ENCODE peak calls at places on chromosomes 12 and 14, in nine cellular contexts. T is CD8-positive, alpha-beta T cell; L is brain microvascular endothelial cell; I is heart left ventricle; Z is fibroblast of lung; U is endothelial cell of umbilical vein; P is dorsolateral prefrontal cortex; B is HL-60; D is ovary. A is an unnamed sample.
A peak's percentile ranks its signal among the peaks of the same experiment; 100 is the strongest.

GRCh38 chr12:55929306-55929791 is 1.6 kb upstream of the DGKA start:
- DNase-seq in T (peak; percentile 82), P (no peak), L (no peak), Z (no peak), B (peak; percentile 46), D (no peak), U (no peak), I (no peak), A (no peak)

GRCh38 chr12:101498252-101498651 is 23.1 kb downstream of the SPIC start:
- DNase-seq in P (no peak), L (no peak), T (no peak), B (no peak), I (no peak), U (no peak), Z (no peak), D (no peak), A (no peak)

GRCh38 chr14:77114609-77115008 is 16.6 kb downstream of the CIPC start:
- DNase-seq in U (no peak), T (no peak), D (no peak), I (no peak), L (no peak), B (no peak), P (no peak), Z (no peak), A (no peak)

GRCh38 chr14:36450550-36450949 is 69.5 kb downstream of the NKX2-1 start:
- DNase-seq in Z (no peak), B (no peak), I (no peak), P (no peak), T (no peak), D (no peak), U (no peak), L (no peak), A (no peak)

GRCh38 chr12:15829255-15829654 is 40.1 kb upstream of the EPS8 start:
- DNase-seq in P (no peak), B (no peak), Z (no peak), D (no peak), T (no peak), U (no peak), L (no peak), I (no peak), A (no peak)

GRCh38 chr12:5480953-5481300 is 49.0 kb downstream of the NTF3 start:
- DNase-seq in Z (no peak), U (no peak), D (no peak), I (no peak), B (no peak), L (no peak), P (no peak), T (no peak), A (no peak)

GRCh38 chr12:26833692-26834168 is 736 bp upstream of the ITPR2 start:
- DNase-seq in T (peak; percentile 23), U (peak; percentile 46), L (no peak), Z (peak; percentile 19), B (peak; percentile 56), P (no peak), D (peak; percentile 69), I (peak; percentile 38), A (no peak)

GRCh38 chr12:8035440-8036010 is 3.0 kb downstream of the FOXJ2 start:
- DNase-seq in I (no peak), U (no peak), P (no peak), B (no peak), T (no peak), Z (peak; percentile 41), L (no peak), D (no peak), A (no peak)

GRCh38 chr12:4487024-4487423 is 41.4 kb upstream of the FGF6 start:
- DNase-seq in D (no peak), U (no peak), Z (no peak), P (no peak), T (no peak), L (no peak), B (no peak), I (no peak), A (no peak)

GRCh38 chr14:100603341-100604125 is 16.3 kb upstream of the BEGAIN start:
- DNase-seq in L (no peak), P (peak; percentile 24), B (peak; percentile 45), D (no peak), I (peak; percentile 41), T (no peak), Z (no peak), U (no peak), A (no peak)

GRCh38 chr12:499837-500458 is 40.2 kb downstream of the B4GALNT3 start:
- DNase-seq in T (no peak), D (no peak), Z (no peak), I (peak; percentile 57), L (no peak), B (no peak), P (no peak), U (no peak), A (peak; percentile 8)

DNA sequence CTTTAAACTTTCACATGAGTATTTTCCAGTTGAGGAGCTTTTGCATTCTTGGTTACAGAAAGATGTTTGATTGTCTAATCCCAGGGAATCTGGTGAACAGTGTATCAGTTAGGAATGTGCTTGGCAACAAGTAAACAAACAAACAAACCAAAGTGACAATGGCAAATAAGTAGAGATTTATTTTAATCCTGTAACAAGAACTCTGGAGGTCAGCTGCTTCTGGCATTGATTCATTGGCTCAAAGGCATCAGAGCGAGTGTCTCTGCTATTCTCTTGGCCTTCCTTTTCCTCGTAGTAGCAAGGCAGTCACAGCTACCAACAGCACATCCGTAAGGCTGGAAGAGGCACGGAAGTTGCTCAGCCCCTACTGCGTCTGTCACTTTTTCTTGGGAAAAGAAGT is 37.2 kb downstream of the CRADD start:
- DNase-seq in L (no peak), P (no peak), D (no peak), B (no peak), I (peak; percentile 26), U (no peak), T (no peak), Z (peak; percentile 10), A (no peak)
- H3K4me3 ChIP-seq in L (no peak overlapping the region), P (no peak overlapping the region), D (no peak overlapping the region), B (no peak overlapping the region), I (no peak overlapping the region), U (no peak overlapping the region), T (no peak overlapping the region), Z (no peak overlapping the region), A (no peak overlapping the region)

DNA sequence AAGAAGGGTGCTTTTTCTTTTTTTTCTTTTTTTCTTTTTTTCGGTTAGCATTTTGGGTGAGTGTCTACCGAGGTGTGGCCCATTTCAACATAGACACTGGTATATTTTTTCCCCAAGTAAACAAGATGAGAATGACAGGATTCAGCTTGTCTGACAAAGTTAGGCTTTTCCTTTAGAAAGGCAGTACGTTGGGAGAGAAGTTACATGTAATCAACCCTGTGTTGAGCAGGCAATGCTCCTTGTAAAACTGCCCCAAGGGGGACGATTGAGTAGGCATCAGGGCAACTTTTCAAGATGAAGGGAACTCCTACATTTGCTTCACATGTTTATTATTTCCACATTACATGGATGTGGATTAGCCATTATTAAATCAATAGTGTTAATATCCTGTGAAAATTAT is 1.7 kb downstream of the EMP1 start:
- DNase-seq in U (no peak), Z (no peak), P (no peak), T (no peak), L (no peak), D (no peak), I (no peak), B (no peak), A (peak; percentile 59)
- H3K27me3 ChIP-seq in U (no peaks in the 10 kb centered on the region), Z (no peaks in the 10 kb centered on the region), P (no peaks in the 10 kb centered on the region), T (no peaks in the 10 kb centered on the region), L (no peaks in the 10 kb centered on the region), D (no peaks in the 10 kb centered on the region), I (no peaks in the 10 kb centered on the region), B (no peaks in the 10 kb centered on the region), A (no peaks in the 10 kb centered on the region)

DNA sequence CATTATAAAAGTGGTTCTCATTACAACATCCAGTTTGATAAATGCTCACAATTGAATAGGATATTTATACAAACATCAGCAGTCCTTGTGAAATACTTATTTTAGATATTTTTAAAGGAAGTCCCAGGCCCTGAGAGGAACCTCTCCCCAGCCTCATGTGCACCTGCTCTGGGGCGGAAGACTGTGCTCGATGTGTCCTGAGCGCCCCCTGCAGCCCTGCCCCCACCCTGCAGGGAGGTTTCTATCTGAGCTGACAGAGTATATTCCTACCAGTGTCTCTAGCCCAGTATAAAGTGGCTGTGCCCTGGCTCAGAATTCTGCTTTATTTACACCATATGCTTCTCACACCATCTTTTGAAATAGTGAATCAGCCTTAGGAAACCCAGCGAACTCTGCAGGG is 1349.1 kb downstream of the TMEM121 start:
- DNase-seq in B (peak; percentile 91), D (peak; percentile 59), T (no peak), Z (no peak), L (no peak), U (no peak), I (no peak), P (no peak), A (no peak)
- TF ChIP-seq CTCF in B (peak; percentile 39), D (no peak), T (no peak), Z (no peak), L (no peak), U (no peak), I (no peak), P (no peak), A (peak; percentile 26)

DNA sequence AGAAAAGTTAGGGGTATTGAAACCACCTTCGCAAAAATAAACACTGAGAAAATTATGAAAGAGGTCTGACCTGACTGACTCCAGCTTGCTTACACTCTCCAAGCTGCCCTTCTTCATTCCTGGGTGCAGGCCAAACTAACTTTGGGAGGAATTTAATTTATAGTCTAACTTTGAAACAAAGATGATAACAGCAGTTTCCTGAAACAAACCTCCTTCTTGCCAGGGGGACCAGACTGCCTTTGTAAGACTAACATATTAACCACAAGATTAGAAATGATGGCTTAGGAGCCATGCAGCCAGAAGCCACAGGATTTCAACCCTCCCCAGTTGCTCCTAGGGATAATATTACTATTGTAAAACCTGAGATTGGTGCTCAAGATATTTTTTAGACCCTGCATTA is 13.8 kb upstream of the EEA1 start:
- DNase-seq in U (no peak), D (peak; percentile 46), P (no peak), L (peak; percentile 35), I (no peak), T (no peak), B (no peak), Z (peak; percentile 94), A (no peak)
- H3K4me3 ChIP-seq in U (no peak overlapping the region), D (no peak overlapping the region), P (no peak overlapping the region), L (no peak overlapping the region), I (no peak overlapping the region), T (no peak overlapping the region), B (no peak overlapping the region), Z (no peak overlapping the region), A (no peak overlapping the region)

DNA sequence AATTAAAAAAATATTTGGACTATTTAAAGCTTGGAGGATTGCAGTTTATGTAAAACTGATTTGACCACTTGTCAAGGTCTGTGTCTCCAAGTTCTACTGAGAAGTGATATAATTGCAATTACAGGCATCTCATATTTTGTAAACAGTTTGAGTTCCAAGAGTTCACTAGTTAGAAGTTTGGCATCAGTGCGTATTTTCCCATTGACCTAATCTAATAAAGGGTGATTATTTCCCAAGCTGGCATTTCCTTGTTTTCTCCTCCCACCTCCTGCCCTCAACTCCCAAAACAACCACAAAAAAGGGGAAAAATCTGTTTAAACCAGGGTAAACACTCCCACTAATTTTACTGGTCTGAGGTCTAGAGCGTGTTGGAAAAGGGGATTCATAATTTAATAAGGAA is 3.0 kb upstream of the MYF6 start:
- DNase-seq in U (peak; percentile 48), P (no peak), L (no peak), D (no peak), Z (no peak), B (no peak), T (no peak), I (no peak), A (no peak)
- H3K27me3 ChIP-seq in U (no peaks in the 10 kb centered on the region), P (no peaks in the 10 kb centered on the region), L (no peaks in the 10 kb centered on the region), D (no peaks in the 10 kb centered on the region), Z (no peaks in the 10 kb centered on the region), B (peaks cover 28% of the 10 kb centered on the region), T (no peaks in the 10 kb centered on the region), I (peaks cover 15% of the 10 kb centered on the region), A (peaks cover 9% of the 10 kb centered on the region)